ENCODE peak calls at places on chromosomes 11 and 22, in nine cellular contexts. One of them, this sample, is unnamed.

GRCh38 chr11:117438371-117439000 is 110.8 kb downstream of the CEP164 start:
- DNase-seq in NCI-H345: no peak
- DNase-seq in caudate nucleus: peak
- DNase-seq in breast epithelium: no peak
- DNase-seq in stimulated activated naive CD8-positive, alpha-beta T cell treated with anti-CD3 and anti-CD28 coated beads, Interleukin-15, amount 100 ng/mL, for 72 hours: no peak
- DNase-seq in B cell: no peak
- DNase-seq in NCI-H460: no peak
- DNase-seq in H7: no peak
- DNase-seq in astrocyte of the spinal cord: no peak
- DNase-seq in this sample: no peak

GRCh38 chr11:34707462-34707840 is 86.6 kb downstream of the EHF start:
- DNase-seq in NCI-H345: no peak
- DNase-seq in caudate nucleus: no peak
- DNase-seq in breast epithelium: no peak
- DNase-seq in stimulated activated naive CD8-positive, alpha-beta T cell treated with anti-CD3 and anti-CD28 coated beads, Interleukin-15, amount 100 ng/mL, for 72 hours: no peak
- DNase-seq in B cell: no peak
- DNase-seq in NCI-H460: no peak
- DNase-seq in H7: no peak
- DNase-seq in astrocyte of the spinal cord: no peak
- DNase-seq in this sample: no peak

GRCh38 chr11:12321217-12321937 is 56.0 kb upstream of the PARVA start:
- DNase-seq in NCI-H345: no peak
- DNase-seq in caudate nucleus: no peak
- DNase-seq in breast epithelium: no peak
- DNase-seq in stimulated activated naive CD8-positive, alpha-beta T cell treated with anti-CD3 and anti-CD28 coated beads, Interleukin-15, amount 100 ng/mL, for 72 hours: no peak
- DNase-seq in B cell: no peak
- DNase-seq in NCI-H460: no peak
- DNase-seq in H7: no peak
- DNase-seq in astrocyte of the spinal cord: no peak
- DNase-seq in this sample: peak

GRCh38 chr22:39594411-39594810 is 23.9 kb downstream of the CACNA1I start:
- DNase-seq in NCI-H345: no peak
- DNase-seq in caudate nucleus: no peak
- DNase-seq in breast epithelium: no peak
- DNase-seq in stimulated activated naive CD8-positive, alpha-beta T cell treated with anti-CD3 and anti-CD28 coated beads, Interleukin-15, amount 100 ng/mL, for 72 hours: no peak
- DNase-seq in B cell: no peak
- DNase-seq in NCI-H460: no peak
- DNase-seq in H7: peak
- DNase-seq in astrocyte of the spinal cord: no peak
- DNase-seq in this sample: peak

GRCh38 chr11:85813721-85814120 is 2.8 kb upstream of the SYTL2 start:
- DNase-seq in NCI-H345: no peak
- DNase-seq in caudate nucleus: no peak
- DNase-seq in breast epithelium: no peak
- DNase-seq in stimulated activated naive CD8-positive, alpha-beta T cell treated with anti-CD3 and anti-CD28 coated beads, Interleukin-15, amount 100 ng/mL, for 72 hours: no peak
- DNase-seq in B cell: no peak
- DNase-seq in NCI-H460: no peak
- DNase-seq in H7: no peak
- DNase-seq in astrocyte of the spinal cord: no peak
- DNase-seq in this sample: no peak

GRCh38 chr11:85863855-85864254 is 8.7 kb downstream of the CCDC83 start:
- DNase-seq in NCI-H345: peak
- DNase-seq in caudate nucleus: no peak
- DNase-seq in breast epithelium: no peak
- DNase-seq in stimulated activated naive CD8-positive, alpha-beta T cell treated with anti-CD3 and anti-CD28 coated beads, Interleukin-15, amount 100 ng/mL, for 72 hours: no peak
- DNase-seq in B cell: no peak
- DNase-seq in NCI-H460: no peak
- DNase-seq in H7: no peak
- DNase-seq in astrocyte of the spinal cord: no peak
- DNase-seq in this sample: no peak

GRCh38 chr11:124945826-124946225 is 8.2 kb upstream of the CCDC15 start:
- DNase-seq in NCI-H345: no peak
- DNase-seq in caudate nucleus: no peak
- DNase-seq in breast epithelium: no peak
- DNase-seq in stimulated activated naive CD8-positive, alpha-beta T cell treated with anti-CD3 and anti-CD28 coated beads, Interleukin-15, amount 100 ng/mL, for 72 hours: no peak
- DNase-seq in B cell: no peak
- DNase-seq in NCI-H460: no peak
- DNase-seq in H7: no peak
- DNase-seq in astrocyte of the spinal cord: no peak
- DNase-seq in this sample: no peak

GRCh38 chr11:28146123-28146751 is 38.0 kb downstream of the METTL15 start:
- DNase-seq in NCI-H345: no peak
- DNase-seq in caudate nucleus: no peak
- DNase-seq in breast epithelium: no peak
- DNase-seq in stimulated activated naive CD8-positive, alpha-beta T cell treated with anti-CD3 and anti-CD28 coated beads, Interleukin-15, amount 100 ng/mL, for 72 hours: no peak
- DNase-seq in B cell: no peak
- DNase-seq in NCI-H460: peak
- DNase-seq in H7: no peak
- DNase-seq in astrocyte of the spinal cord: peak
- DNase-seq in this sample: no peak

GRCh38 chr22:22666307-22667091 is 22.1 kb downstream of the GGTLC2 start:
- DNase-seq in NCI-H345: peak
- DNase-seq in caudate nucleus: peak
- DNase-seq in breast epithelium: no peak
- DNase-seq in stimulated activated naive CD8-positive, alpha-beta T cell treated with anti-CD3 and anti-CD28 coated beads, Interleukin-15, amount 100 ng/mL, for 72 hours: peak
- DNase-seq in B cell: peak
- DNase-seq in NCI-H460: no peak
- DNase-seq in H7: peak
- DNase-seq in astrocyte of the spinal cord: peak
- DNase-seq in this sample: peak

GRCh38 chr11:72446929-72447753 is 12.8 kb upstream of the CLPB start:
- DNase-seq in NCI-H345: peak
- DNase-seq in caudate nucleus: peak
- DNase-seq in breast epithelium: no peak
- DNase-seq in stimulated activated naive CD8-positive, alpha-beta T cell treated with anti-CD3 and anti-CD28 coated beads, Interleukin-15, amount 100 ng/mL, for 72 hours: no peak
- DNase-seq in B cell: peak
- DNase-seq in NCI-H460: peak
- DNase-seq in H7: peak
- DNase-seq in astrocyte of the spinal cord: peak
- DNase-seq in this sample: peak

GRCh38 chr11:62974848-62975522 is 9.8 kb downstream of the SLC22A6 start:
- DNase-seq in NCI-H345: peak
- DNase-seq in caudate nucleus: no peak
- DNase-seq in breast epithelium: no peak
- DNase-seq in stimulated activated naive CD8-positive, alpha-beta T cell treated with anti-CD3 and anti-CD28 coated beads, Interleukin-15, amount 100 ng/mL, for 72 hours: peak
- DNase-seq in B cell: no peak
- DNase-seq in NCI-H460: peak
- DNase-seq in H7: peak
- DNase-seq in astrocyte of the spinal cord: no peak
- DNase-seq in this sample: peak

GRCh38 chr22:38230108-38230825 is 28.5 kb downstream of the MAFF start:
- DNase-seq in NCI-H345: no peak
- DNase-seq in caudate nucleus: peak
- DNase-seq in breast epithelium: peak
- DNase-seq in stimulated activated naive CD8-positive, alpha-beta T cell treated with anti-CD3 and anti-CD28 coated beads, Interleukin-15, amount 100 ng/mL, for 72 hours: peak
- DNase-seq in B cell: peak
- DNase-seq in NCI-H460: no peak
- DNase-seq in H7: peak
- DNase-seq in astrocyte of the spinal cord: no peak
- DNase-seq in this sample: no peak

GRCh38 chr11:59263225-59263894 is 50.6 kb upstream of the MPEG1 start:
- DNase-seq in NCI-H345: no peak
- DNase-seq in caudate nucleus: no peak
- DNase-seq in breast epithelium: no peak
- DNase-seq in stimulated activated naive CD8-positive, alpha-beta T cell treated with anti-CD3 and anti-CD28 coated beads, Interleukin-15, amount 100 ng/mL, for 72 hours: no peak
- DNase-seq in B cell: peak
- DNase-seq in NCI-H460: no peak
- DNase-seq in H7: peak
- DNase-seq in astrocyte of the spinal cord: no peak
- DNase-seq in this sample: no peak

GRCh38 chr22:32245042-32245441 is 10.1 kb downstream of the SLC5A4 start:
- DNase-seq in NCI-H345: no peak
- DNase-seq in caudate nucleus: no peak
- DNase-seq in breast epithelium: no peak
- DNase-seq in stimulated activated naive CD8-positive, alpha-beta T cell treated with anti-CD3 and anti-CD28 coated beads, Interleukin-15, amount 100 ng/mL, for 72 hours: no peak
- DNase-seq in B cell: no peak
- DNase-seq in NCI-H460: no peak
- DNase-seq in H7: no peak
- DNase-seq in astrocyte of the spinal cord: no peak
- DNase-seq in this sample: peak

GRCh38 chr11:63738720-63739360 is 29.7 kb downstream of the ZFTA start:
- DNase-seq in NCI-H345: peak
- DNase-seq in caudate nucleus: peak
- DNase-seq in breast epithelium: peak
- DNase-seq in stimulated activated naive CD8-positive, alpha-beta T cell treated with anti-CD3 and anti-CD28 coated beads, Interleukin-15, amount 100 ng/mL, for 72 hours: peak
- DNase-seq in B cell: peak
- DNase-seq in NCI-H460: peak
- DNase-seq in H7: peak
- DNase-seq in astrocyte of the spinal cord: peak
- DNase-seq in this sample: peak

GRCh38 chr11:46381046-46381835 is at the start of gene MDK:
- DNase-seq in NCI-H345: peak
- DNase-seq in caudate nucleus: no peak
- DNase-seq in breast epithelium: no peak
- DNase-seq in stimulated activated naive CD8-positive, alpha-beta T cell treated with anti-CD3 and anti-CD28 coated beads, Interleukin-15, amount 100 ng/mL, for 72 hours: no peak
- DNase-seq in B cell: no peak
- DNase-seq in NCI-H460: no peak
- DNase-seq in H7: peak
- DNase-seq in astrocyte of the spinal cord: no peak
- DNase-seq in this sample: peak

GRCh38 chr22:38213319-38214247 is 11.8 kb downstream of the MAFF start:
- DNase-seq in NCI-H345: no peak
- DNase-seq in caudate nucleus: no peak
- DNase-seq in breast epithelium: no peak
- DNase-seq in stimulated activated naive CD8-positive, alpha-beta T cell treated with anti-CD3 and anti-CD28 coated beads, Interleukin-15, amount 100 ng/mL, for 72 hours: no peak
- DNase-seq in B cell: no peak
- DNase-seq in NCI-H460: no peak
- DNase-seq in H7: no peak
- DNase-seq in astrocyte of the spinal cord: no peak
- DNase-seq in this sample: no peak

GRCh38 chr11:107102692-107103463 is 84.6 kb upstream of the GUCY1A2 start:
- DNase-seq in NCI-H345: no peak
- DNase-seq in caudate nucleus: no peak
- DNase-seq in breast epithelium: no peak
- DNase-seq in stimulated activated naive CD8-positive, alpha-beta T cell treated with anti-CD3 and anti-CD28 coated beads, Interleukin-15, amount 100 ng/mL, for 72 hours: no peak
- DNase-seq in B cell: no peak
- DNase-seq in NCI-H460: no peak
- DNase-seq in H7: no peak
- DNase-seq in astrocyte of the spinal cord: no peak
- DNase-seq in this sample: no peak

GRCh38 chr11:110951609-110952008 is 239.4 kb upstream of the ARHGAP20 start:
- DNase-seq in NCI-H345: peak
- DNase-seq in caudate nucleus: no peak
- DNase-seq in breast epithelium: no peak
- DNase-seq in stimulated activated naive CD8-positive, alpha-beta T cell treated with anti-CD3 and anti-CD28 coated beads, Interleukin-15, amount 100 ng/mL, for 72 hours: no peak
- DNase-seq in B cell: no peak
- DNase-seq in NCI-H460: no peak
- DNase-seq in H7: no peak
- DNase-seq in astrocyte of the spinal cord: no peak
- DNase-seq in this sample: no peak

GRCh38 chr22:40813912-40814315 is 5.2 kb downstream of the SLC25A17 start:
- DNase-seq in NCI-H345: no peak
- DNase-seq in caudate nucleus: no peak
- DNase-seq in breast epithelium: no peak
- DNase-seq in stimulated activated naive CD8-positive, alpha-beta T cell treated with anti-CD3 and anti-CD28 coated beads, Interleukin-15, amount 100 ng/mL, for 72 hours: no peak
- DNase-seq in B cell: no peak
- DNase-seq in NCI-H460: no peak
- DNase-seq in H7: no peak
- DNase-seq in astrocyte of the spinal cord: no peak
- DNase-seq in this sample: no peak

GRCh38 chr11:9280655-9281301 is 15.6 kb upstream of the DENND5A start:
- DNase-seq in NCI-H345: peak
- DNase-seq in caudate nucleus: no peak
- DNase-seq in breast epithelium: no peak
- DNase-seq in stimulated activated naive CD8-positive, alpha-beta T cell treated with anti-CD3 and anti-CD28 coated beads, Interleukin-15, amount 100 ng/mL, for 72 hours: peak
- DNase-seq in B cell: peak
- DNase-seq in NCI-H460: no peak
- DNase-seq in H7: no peak
- DNase-seq in astrocyte of the spinal cord: peak
- DNase-seq in this sample: no peak

GRCh38 chr11:70106757-70107156 is 28.6 kb downstream of the ANO1 start:
- DNase-seq in NCI-H345: no peak
- DNase-seq in caudate nucleus: no peak
- DNase-seq in breast epithelium: no peak
- DNase-seq in stimulated activated naive CD8-positive, alpha-beta T cell treated with anti-CD3 and anti-CD28 coated beads, Interleukin-15, amount 100 ng/mL, for 72 hours: no peak
- DNase-seq in B cell: no peak
- DNase-seq in NCI-H460: no peak
- DNase-seq in H7: no peak
- DNase-seq in astrocyte of the spinal cord: no peak
- DNase-seq in this sample: no peak

GRCh38 chr11:18332891-18333290 is 10.5 kb downstream of the GTF2H1 start:
- DNase-seq in NCI-H345: no peak
- DNase-seq in caudate nucleus: no peak
- DNase-seq in breast epithelium: no peak
- DNase-seq in stimulated activated naive CD8-positive, alpha-beta T cell treated with anti-CD3 and anti-CD28 coated beads, Interleukin-15, amount 100 ng/mL, for 72 hours: no peak
- DNase-seq in B cell: no peak
- DNase-seq in NCI-H460: no peak
- DNase-seq in H7: no peak
- DNase-seq in astrocyte of the spinal cord: no peak
- DNase-seq in this sample: no peak

GRCh38 chr11:116984186-116984585 is 114.0 kb downstream of the SIK3 start:
- DNase-seq in NCI-H345: no peak
- DNase-seq in caudate nucleus: no peak
- DNase-seq in breast epithelium: no peak
- DNase-seq in stimulated activated naive CD8-positive, alpha-beta T cell treated with anti-CD3 and anti-CD28 coated beads, Interleukin-15, amount 100 ng/mL, for 72 hours: no peak
- DNase-seq in B cell: no peak
- DNase-seq in NCI-H460: no peak
- DNase-seq in H7: no peak
- DNase-seq in astrocyte of the spinal cord: no peak
- DNase-seq in this sample: no peak

GRCh38 chr11:95228081-95228859 is 2.7 kb downstream of the SESN3 start:
- DNase-seq in NCI-H345: no peak
- DNase-seq in caudate nucleus: no peak
- DNase-seq in breast epithelium: no peak
- DNase-seq in stimulated activated naive CD8-positive, alpha-beta T cell treated with anti-CD3 and anti-CD28 coated beads, Interleukin-15, amount 100 ng/mL, for 72 hours: no peak
- DNase-seq in B cell: no peak
- DNase-seq in NCI-H460: no peak
- DNase-seq in H7: no peak
- DNase-seq in astrocyte of the spinal cord: peak
- DNase-seq in this sample: no peak

GRCh38 chr11:36945384-36945783 is 347.3 kb upstream of the RAG2 start:
- DNase-seq in NCI-H345: no peak
- DNase-seq in caudate nucleus: no peak
- DNase-seq in breast epithelium: no peak
- DNase-seq in stimulated activated naive CD8-positive, alpha-beta T cell treated with anti-CD3 and anti-CD28 coated beads, Interleukin-15, amount 100 ng/mL, for 72 hours: no peak
- DNase-seq in B cell: no peak
- DNase-seq in NCI-H460: no peak
- DNase-seq in H7: no peak
- DNase-seq in astrocyte of the spinal cord: peak
- DNase-seq in this sample: no peak

GRCh38 chr11:124865181-124865901 is at the start of gene ROBO3:
- DNase-seq in NCI-H345: peak
- DNase-seq in caudate nucleus: no peak
- DNase-seq in breast epithelium: no peak
- DNase-seq in stimulated activated naive CD8-positive, alpha-beta T cell treated with anti-CD3 and anti-CD28 coated beads, Interleukin-15, amount 100 ng/mL, for 72 hours: no peak
- DNase-seq in B cell: no peak
- DNase-seq in NCI-H460: no peak
- DNase-seq in H7: peak
- DNase-seq in astrocyte of the spinal cord: peak
- DNase-seq in this sample: peak

GRCh38 chr11:22466809-22467208 is 128.6 kb downstream of the SLC17A6 start:
- DNase-seq in NCI-H345: no peak
- DNase-seq in caudate nucleus: peak
- DNase-seq in breast epithelium: peak
- DNase-seq in stimulated activated naive CD8-positive, alpha-beta T cell treated with anti-CD3 and anti-CD28 coated beads, Interleukin-15, amount 100 ng/mL, for 72 hours: no peak
- DNase-seq in B cell: no peak
- DNase-seq in NCI-H460: no peak
- DNase-seq in H7: no peak
- DNase-seq in astrocyte of the spinal cord: peak
- DNase-seq in this sample: no peak

GRCh38 chr11:102204174-102204573 is 93.9 kb downstream of the YAP1 start:
- DNase-seq in NCI-H345: no peak
- DNase-seq in caudate nucleus: no peak
- DNase-seq in breast epithelium: no peak
- DNase-seq in stimulated activated naive CD8-positive, alpha-beta T cell treated with anti-CD3 and anti-CD28 coated beads, Interleukin-15, amount 100 ng/mL, for 72 hours: no peak
- DNase-seq in B cell: no peak
- DNase-seq in NCI-H460: no peak
- DNase-seq in H7: no peak
- DNase-seq in astrocyte of the spinal cord: no peak
- DNase-seq in this sample: no peak

GRCh38 chr11:17611049-17611448 is 64.0 kb downstream of the OTOG start:
- DNase-seq in NCI-H345: no peak
- DNase-seq in caudate nucleus: no peak
- DNase-seq in breast epithelium: no peak
- DNase-seq in stimulated activated naive CD8-positive, alpha-beta T cell treated with anti-CD3 and anti-CD28 coated beads, Interleukin-15, amount 100 ng/mL, for 72 hours: no peak
- DNase-seq in B cell: no peak
- DNase-seq in NCI-H460: no peak
- DNase-seq in H7: peak
- DNase-seq in astrocyte of the spinal cord: no peak
- DNase-seq in this sample: no peak

GRCh38 chr22:28032896-28033295 is 113.8 kb upstream of the PITPNB start:
- DNase-seq in NCI-H345: peak
- DNase-seq in caudate nucleus: no peak
- DNase-seq in breast epithelium: no peak
- DNase-seq in stimulated activated naive CD8-positive, alpha-beta T cell treated with anti-CD3 and anti-CD28 coated beads, Interleukin-15, amount 100 ng/mL, for 72 hours: no peak
- DNase-seq in B cell: no peak
- DNase-seq in NCI-H460: no peak
- DNase-seq in H7: no peak
- DNase-seq in astrocyte of the spinal cord: no peak
- DNase-seq in this sample: peak